ENCODE peak calls at places on chromosomes 1 and 21, in nine cellular contexts. One of them, this sample, is unnamed. For H3K36me3, the result is how much of the 10 kb centered on the place peaks cover.

GRCh38 chr1:39722495-39722894 is 16.2 kb upstream of the PPIE start:
- DNase-seq in mucosa of descending colon: no peak
- DNase-seq in hepatocyte: no peak
- DNase-seq in adrenal gland: no peak
- DNase-seq in heart left ventricle: no peak
- DNase-seq in endothelial cell of umbilical vein: no peak
- DNase-seq in brain microvascular endothelial cell: no peak
- DNase-seq in spleen: no peak
- DNase-seq in GM12878: no peak
- DNase-seq in this sample: no peak

GRCh38 chr1:219555031-219555667 is 57.8 kb downstream of the ZC3H11B start:
- DNase-seq in heart left ventricle: no peak
- DNase-seq in endothelial cell of umbilical vein: no peak
- DNase-seq in brain microvascular endothelial cell: peak
- DNase-seq in spleen: no peak
- DNase-seq in GM12878: no peak
- DNase-seq in adrenal gland: no peak
- DNase-seq in mucosa of descending colon: no peak
- DNase-seq in hepatocyte: peak
- DNase-seq in this sample: no peak

GRCh38 chr1:4984841-4985240 is 330.4 kb downstream of the AJAP1 start:
- DNase-seq in adrenal gland: no peak
- DNase-seq in endothelial cell of umbilical vein: no peak
- DNase-seq in mucosa of descending colon: no peak
- DNase-seq in spleen: no peak
- DNase-seq in heart left ventricle: no peak
- DNase-seq in GM12878: no peak
- DNase-seq in brain microvascular endothelial cell: no peak
- DNase-seq in hepatocyte: no peak
- DNase-seq in this sample: no peak

GRCh38 chr21:23853796-23854379 is 1753.4 kb downstream of the MRPL39 start:
- DNase-seq in heart left ventricle: no peak
- DNase-seq in GM12878: no peak
- DNase-seq in mucosa of descending colon: peak
- DNase-seq in endothelial cell of umbilical vein: peak
- DNase-seq in hepatocyte: peak
- DNase-seq in spleen: no peak
- DNase-seq in adrenal gland: no peak
- DNase-seq in brain microvascular endothelial cell: peak
- DNase-seq in this sample: no peak

GRCh38 chr1:1371741-1372711 is 3.0 kb downstream of the AURKAIP1 start:
- DNase-seq in adrenal gland: peak
- DNase-seq in spleen: peak
- DNase-seq in mucosa of descending colon: peak
- DNase-seq in GM12878: no peak
- DNase-seq in hepatocyte: peak
- DNase-seq in endothelial cell of umbilical vein: peak
- DNase-seq in heart left ventricle: peak
- DNase-seq in brain microvascular endothelial cell: no peak
- DNase-seq in this sample: no peak

GRCh38 chr1:117631761-117632160 is 25.9 kb downstream of the TENT5C start:
- DNase-seq in brain microvascular endothelial cell: no peak
- DNase-seq in GM12878: no peak
- DNase-seq in mucosa of descending colon: no peak
- DNase-seq in endothelial cell of umbilical vein: no peak
- DNase-seq in spleen: peak
- DNase-seq in adrenal gland: no peak
- DNase-seq in heart left ventricle: no peak
- DNase-seq in hepatocyte: no peak
- DNase-seq in this sample: no peak

GRCh38 chr1:164510435-164510834 is 48.5 kb upstream of the PBX1 start:
- DNase-seq in mucosa of descending colon: no peak
- DNase-seq in adrenal gland: no peak
- DNase-seq in heart left ventricle: no peak
- DNase-seq in spleen: no peak
- DNase-seq in hepatocyte: no peak
- DNase-seq in endothelial cell of umbilical vein: peak
- DNase-seq in GM12878: no peak
- DNase-seq in brain microvascular endothelial cell: peak
- DNase-seq in this sample: no peak

GRCh38 chr1:210250998-210251679 is 18.5 kb downstream of the SERTAD4 start:
- DNase-seq in spleen: no peak
- DNase-seq in GM12878: no peak
- DNase-seq in hepatocyte: peak
- DNase-seq in brain microvascular endothelial cell: no peak
- DNase-seq in heart left ventricle: peak
- DNase-seq in mucosa of descending colon: peak
- DNase-seq in adrenal gland: no peak
- DNase-seq in endothelial cell of umbilical vein: peak
- DNase-seq in this sample: no peak

GRCh38 chr21:21232320-21232719 is 234.1 kb downstream of the NCAM2 start:
- DNase-seq in brain microvascular endothelial cell: peak
- DNase-seq in GM12878: no peak
- DNase-seq in heart left ventricle: no peak
- DNase-seq in mucosa of descending colon: peak
- DNase-seq in spleen: no peak
- DNase-seq in hepatocyte: peak
- DNase-seq in endothelial cell of umbilical vein: peak
- DNase-seq in adrenal gland: peak
- DNase-seq in this sample: peak

GRCh38 chr1:75092141-75092540 is 42.0 kb upstream of the LHX8 start:
- DNase-seq in mucosa of descending colon: no peak
- DNase-seq in spleen: peak
- DNase-seq in GM12878: no peak
- DNase-seq in heart left ventricle: no peak
- DNase-seq in endothelial cell of umbilical vein: no peak
- DNase-seq in hepatocyte: no peak
- DNase-seq in brain microvascular endothelial cell: no peak
- DNase-seq in adrenal gland: no peak
- DNase-seq in this sample: no peak

GRCh38 chr1:19654886-19655717 is 9.6 kb upstream of the HTR6 start:
- DNase-seq in brain microvascular endothelial cell: no peak
- DNase-seq in spleen: no peak
- DNase-seq in endothelial cell of umbilical vein: no peak
- DNase-seq in hepatocyte: no peak
- DNase-seq in adrenal gland: no peak
- DNase-seq in mucosa of descending colon: no peak
- DNase-seq in GM12878: no peak
- DNase-seq in heart left ventricle: no peak
- DNase-seq in this sample: no peak

GRCh38 chr1:223519116-223519515 is 125.9 kb downstream of the CCDC185 start:
- DNase-seq in endothelial cell of umbilical vein: no peak
- DNase-seq in spleen: no peak
- DNase-seq in brain microvascular endothelial cell: no peak
- DNase-seq in GM12878: no peak
- DNase-seq in adrenal gland: no peak
- DNase-seq in mucosa of descending colon: no peak
- DNase-seq in heart left ventricle: no peak
- DNase-seq in hepatocyte: no peak
- DNase-seq in this sample: no peak

GRCh38 chr1:181033799-181034391 is at the start of gene MR1:
- DNase-seq in brain microvascular endothelial cell: peak
- DNase-seq in adrenal gland: peak
- DNase-seq in GM12878: peak
- DNase-seq in endothelial cell of umbilical vein: peak
- DNase-seq in spleen: no peak
- DNase-seq in hepatocyte: peak
- DNase-seq in mucosa of descending colon: peak
- DNase-seq in heart left ventricle: no peak
- DNase-seq in this sample: peak

GRCh38 chr1:206005234-206005633 is 2.0 kb upstream of the RAB7B start:
- DNase-seq in spleen: no peak
- DNase-seq in adrenal gland: no peak
- DNase-seq in GM12878: no peak
- DNase-seq in hepatocyte: no peak
- DNase-seq in endothelial cell of umbilical vein: no peak
- DNase-seq in brain microvascular endothelial cell: no peak
- DNase-seq in heart left ventricle: no peak
- DNase-seq in mucosa of descending colon: no peak
- DNase-seq in this sample: no peak

GRCh38 chr1:222331340-222331739 is 216.6 kb downstream of the HHIPL2 start:
- DNase-seq in hepatocyte: peak
- DNase-seq in heart left ventricle: no peak
- DNase-seq in mucosa of descending colon: no peak
- DNase-seq in GM12878: no peak
- DNase-seq in endothelial cell of umbilical vein: no peak
- DNase-seq in spleen: no peak
- DNase-seq in adrenal gland: no peak
- DNase-seq in brain microvascular endothelial cell: peak
- DNase-seq in this sample: peak

GRCh38 chr1:235567812-235568444 is 63.7 kb upstream of the B3GALNT2 start:
- DNase-seq in endothelial cell of umbilical vein: no peak
- DNase-seq in hepatocyte: no peak
- DNase-seq in brain microvascular endothelial cell: no peak
- DNase-seq in spleen: peak
- DNase-seq in adrenal gland: no peak
- DNase-seq in mucosa of descending colon: no peak
- DNase-seq in heart left ventricle: no peak
- DNase-seq in GM12878: no peak
- DNase-seq in this sample: no peak

GRCh38 chr1:228100822-228101613 is 2.1 kb downstream of the C1orf35 start:
- DNase-seq in brain microvascular endothelial cell: no peak
- DNase-seq in endothelial cell of umbilical vein: no peak
- DNase-seq in mucosa of descending colon: no peak
- DNase-seq in hepatocyte: no peak
- DNase-seq in heart left ventricle: peak
- DNase-seq in adrenal gland: peak
- DNase-seq in GM12878: no peak
- DNase-seq in spleen: peak
- DNase-seq in this sample: no peak

GRCh38 chr1:151368745-151369610 is 3.5 kb downstream of the SELENBP1 start:
- DNase-seq in heart left ventricle: no peak
- DNase-seq in brain microvascular endothelial cell: no peak
- DNase-seq in hepatocyte: no peak
- DNase-seq in endothelial cell of umbilical vein: no peak
- DNase-seq in GM12878: no peak
- DNase-seq in adrenal gland: no peak
- DNase-seq in mucosa of descending colon: no peak
- DNase-seq in spleen: peak
- DNase-seq in this sample: no peak

GRCh38 chr1:167819849-167820683 is 93.9 kb downstream of the ADCY10 start:
- DNase-seq in GM12878: no peak
- DNase-seq in heart left ventricle: peak
- DNase-seq in endothelial cell of umbilical vein: peak
- DNase-seq in adrenal gland: peak
- DNase-seq in spleen: peak
- DNase-seq in brain microvascular endothelial cell: peak
- DNase-seq in hepatocyte: peak
- DNase-seq in mucosa of descending colon: peak
- DNase-seq in this sample: peak

DNA sequence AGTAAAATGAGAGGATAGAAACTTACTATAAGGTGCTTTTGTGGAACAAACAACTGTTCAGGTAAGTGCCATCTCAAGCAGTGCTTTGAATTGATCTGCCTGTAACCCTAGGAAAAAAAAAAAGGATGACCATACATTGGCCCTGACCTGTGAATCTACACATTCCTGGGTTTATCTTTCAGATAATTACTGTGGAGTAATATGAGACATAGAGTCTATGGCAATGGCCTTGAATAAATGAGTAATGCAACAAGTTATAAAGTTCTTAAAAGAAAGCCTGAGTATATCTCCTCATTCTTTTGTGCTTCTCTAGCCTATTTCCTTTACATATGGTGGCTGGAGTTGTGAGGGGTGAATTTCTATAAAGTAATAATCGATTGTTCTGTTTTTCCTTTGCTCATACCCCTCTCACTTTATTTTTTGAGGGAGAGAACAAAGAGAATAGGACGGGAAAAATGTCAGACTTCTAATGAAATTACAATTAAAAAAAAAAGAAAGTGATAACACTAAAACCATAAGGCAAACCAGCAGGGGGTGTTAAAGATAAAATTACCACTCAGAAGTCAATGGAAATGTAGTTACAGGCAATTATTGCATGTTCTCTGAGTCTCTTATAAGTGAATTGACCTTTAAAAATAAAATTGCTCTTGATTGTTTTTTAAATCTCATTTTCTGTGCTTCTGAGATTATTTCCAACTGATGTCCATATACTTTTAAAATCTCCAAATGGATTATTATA is 12.4 kb upstream of the ATP1A1 start:
- DNase-seq in GM12878: no peak
- DNase-seq in heart left ventricle: no peak
- DNase-seq in mucosa of descending colon: peak
- DNase-seq in spleen: no peak
- DNase-seq in endothelial cell of umbilical vein: peak
- DNase-seq in adrenal gland: no peak
- DNase-seq in brain microvascular endothelial cell: no peak
- DNase-seq in hepatocyte: no peak
- DNase-seq in this sample: no peak
- TF ChIP-seq CTCF in GM12878: peak
- TF ChIP-seq CTCF in heart left ventricle: peak
- TF ChIP-seq CTCF in mucosa of descending colon: no peak
- TF ChIP-seq CTCF in spleen: no peak
- TF ChIP-seq CTCF in endothelial cell of umbilical vein: peak
- TF ChIP-seq CTCF in adrenal gland: peak
- TF ChIP-seq CTCF in brain microvascular endothelial cell: no peak
- TF ChIP-seq CTCF in hepatocyte: no peak
- TF ChIP-seq CTCF in this sample: no peak

GRCh38 chr1:115300087-115300856 is 37.8 kb downstream of the NGF start:
- DNase-seq in heart left ventricle: no peak
- DNase-seq in spleen: no peak
- DNase-seq in brain microvascular endothelial cell: no peak
- DNase-seq in adrenal gland: no peak
- DNase-seq in GM12878: no peak
- DNase-seq in mucosa of descending colon: no peak
- DNase-seq in endothelial cell of umbilical vein: no peak
- DNase-seq in hepatocyte: peak
- DNase-seq in this sample: no peak
- H3K4me3 ChIP-seq in heart left ventricle: no peak
- H3K4me3 ChIP-seq in spleen: no peak
- H3K4me3 ChIP-seq in brain microvascular endothelial cell: no peak
- H3K4me3 ChIP-seq in adrenal gland: no peak
- H3K4me3 ChIP-seq in GM12878: no peak
- H3K4me3 ChIP-seq in mucosa of descending colon: no peak
- H3K4me3 ChIP-seq in endothelial cell of umbilical vein: no peak
- H3K4me3 ChIP-seq in hepatocyte: no peak
- H3K4me3 ChIP-seq in this sample: no peak

GRCh38 chr1:56446531-56447098 is 132.7 kb downstream of the PLPP3 start:
- DNase-seq in heart left ventricle: peak
- DNase-seq in adrenal gland: peak
- DNase-seq in endothelial cell of umbilical vein: no peak
- DNase-seq in mucosa of descending colon: peak
- DNase-seq in hepatocyte: no peak
- DNase-seq in GM12878: no peak
- DNase-seq in brain microvascular endothelial cell: peak
- DNase-seq in spleen: no peak
- DNase-seq in this sample: no peak
- H3K36me3 ChIP-seq in heart left ventricle: under half
- H3K36me3 ChIP-seq in adrenal gland: under half
- H3K36me3 ChIP-seq in endothelial cell of umbilical vein: under half
- H3K36me3 ChIP-seq in mucosa of descending colon: under half
- H3K36me3 ChIP-seq in hepatocyte: under half
- H3K36me3 ChIP-seq in GM12878: under half
- H3K36me3 ChIP-seq in brain microvascular endothelial cell: under half
- H3K36me3 ChIP-seq in spleen: under half
- H3K36me3 ChIP-seq in this sample: under half

DNA sequence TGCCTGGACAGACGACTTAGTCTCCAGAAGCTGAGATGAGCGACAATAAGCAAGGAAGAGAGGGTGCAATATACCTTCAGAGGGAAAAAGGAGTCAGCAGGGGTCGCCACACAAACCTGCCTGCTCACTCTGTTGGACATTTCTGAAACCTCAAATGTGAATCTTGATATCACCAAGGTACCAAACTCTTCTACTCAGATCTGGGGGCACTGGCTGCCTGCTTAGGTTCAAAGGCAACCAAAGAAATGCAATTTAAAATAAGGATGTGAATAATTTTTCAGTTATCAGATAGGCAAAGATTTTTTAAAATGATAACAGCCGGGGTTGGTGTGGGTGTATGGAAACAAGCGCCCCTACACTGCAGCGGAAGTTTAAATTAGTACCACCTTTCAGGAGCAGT is 164.2 kb downstream of the HIVEP3 start:
- DNase-seq in GM12878: no peak
- DNase-seq in hepatocyte: no peak
- DNase-seq in adrenal gland: no peak
- DNase-seq in spleen: peak
- DNase-seq in endothelial cell of umbilical vein: no peak
- DNase-seq in brain microvascular endothelial cell: no peak
- DNase-seq in mucosa of descending colon: no peak
- DNase-seq in heart left ventricle: no peak
- DNase-seq in this sample: no peak
- TF ChIP-seq CTCF in GM12878: peak
- TF ChIP-seq CTCF in hepatocyte: no peak
- TF ChIP-seq CTCF in adrenal gland: no peak
- TF ChIP-seq CTCF in spleen: no peak
- TF ChIP-seq CTCF in endothelial cell of umbilical vein: no peak
- TF ChIP-seq CTCF in brain microvascular endothelial cell: peak
- TF ChIP-seq CTCF in mucosa of descending colon: no peak
- TF ChIP-seq CTCF in heart left ventricle: no peak
- TF ChIP-seq CTCF in this sample: no peak